ENCODE peak calls at places on chromosomes 11 and 22, in ten cellular contexts. J is lower lobe of right lung, K is left ventricle myocardium inferior, F is psoas muscle, U is SK-N-SH, V is tibial nerve, C is kidney epithelial cell, Q is heart right ventricle, Z is sigmoid colon, X is upper lobe of right lung. O is an unnamed sample.

GRCh38 chr11:61853698-61854169 is 25.6 kb downstream of the FADS2 start:
- DNase-seq in J (no peak), K (no peak), F (no peak), U (no peak), V (no peak), C (no peak), Q (no peak), Z (no peak), X (no peak), O (no peak)

GRCh38 chr11:134971381-134971780 is 559.3 kb upstream of the B3GAT1 start:
- DNase-seq in J (no peak), K (no peak), F (no peak), U (no peak), V (no peak), C (no peak), Q (no peak), Z (no peak), X (no peak), O (no peak)

GRCh38 chr11:108786281-108786990 is 121.6 kb downstream of the DDX10 start:
- DNase-seq in J (no peak), K (no peak), F (no peak), U (no peak), V (no peak), C (no peak), Q (no peak), Z (no peak), X (no peak), O (no peak)

GRCh38 chr11:119434531-119435330 is 11.8 kb upstream of the THY1 start:
- DNase-seq in J (no peak), K (no peak), F (no peak), U (no peak), V (no peak), C (no peak), Q (no peak), Z (no peak), X (no peak), O (no peak)

GRCh38 chr11:1502971-1503707 is 16.6 kb upstream of the MOB2 start:
- DNase-seq in J (peak; percentile 48), K (peak; percentile 52), F (no peak), U (peak; percentile 84), V (no peak), C (no peak), Q (peak; percentile 59), Z (peak; percentile 91), X (no peak), O (no peak)

GRCh38 chr11:113446112-113446511 is 29.1 kb downstream of the DRD2 start:
- DNase-seq in J (no peak), K (no peak), F (no peak), U (no peak), V (no peak), C (no peak), Q (no peak), Z (no peak), X (no peak), O (no peak)

GRCh38 chr11:94968334-94968958 is 4.9 kb downstream of the CWC15 start:
- DNase-seq in J (no peak), K (no peak), F (no peak), U (peak; percentile 34), V (no peak), C (no peak), Q (no peak), Z (no peak), X (no peak), O (no peak)

GRCh38 chr11:47270331-47271271 is 668 bp downstream of the MADD start:
- DNase-seq in J (peak; percentile 39), K (no peak), F (no peak), U (peak; percentile 63), V (no peak), C (no peak), Q (peak; percentile 35), Z (peak; percentile 74), X (peak; percentile 67), O (no peak)

GRCh38 chr11:66016793-66017177 is 5.0 kb downstream of the CST6 start:
- DNase-seq in J (no peak), K (no peak), F (no peak), U (no peak), V (no peak), C (no peak), Q (no peak), Z (no peak), X (no peak), O (peak; percentile 45)

GRCh38 chr22:38609371-38609770 is 39.4 kb upstream of the DMC1 start:
- DNase-seq in J (no peak), K (no peak), F (no peak), U (no peak), V (no peak), C (no peak), Q (no peak), Z (no peak), X (no peak), O (no peak)

GRCh38 chr11:97894978-97895377 is 1125.8 kb upstream of the CNTN5 start:
- DNase-seq in J (no peak), K (no peak), F (no peak), U (no peak), V (no peak), C (no peak), Q (no peak), Z (no peak), X (no peak), O (no peak)

GRCh38 chr11:62546937-62547625 is 475 bp upstream of the AHNAK start:
- DNase-seq in J (no peak), K (peak; percentile 42), F (no peak), U (no peak), V (peak; percentile 45), C (no peak), Q (no peak), Z (no peak), X (no peak), O (no peak)

GRCh38 chr22:30857103-30857502 is 111.5 kb downstream of the MORC2 start:
- DNase-seq in J (no peak), K (no peak), F (no peak), U (no peak), V (no peak), C (no peak), Q (no peak), Z (no peak), X (no peak), O (no peak)

DNA sequence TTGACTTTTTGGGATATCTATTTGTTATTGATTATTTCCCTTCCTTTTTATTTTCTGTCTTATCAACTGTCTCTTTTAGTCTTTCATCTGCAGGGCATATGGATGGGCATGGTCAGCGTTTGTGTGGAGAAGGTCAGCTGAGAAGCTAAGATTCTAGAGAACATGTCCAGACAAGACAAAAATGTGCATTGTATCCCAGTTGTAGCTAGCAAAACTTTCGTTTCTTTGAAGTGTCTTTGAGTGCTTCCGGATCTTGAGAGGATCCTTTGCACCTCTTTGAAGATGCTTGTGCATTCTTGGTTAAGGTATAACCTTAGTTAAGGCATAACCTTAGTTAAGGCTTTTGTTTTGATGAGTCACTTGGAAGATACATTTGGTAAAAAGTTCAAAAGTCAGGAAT is 329.9 kb upstream of the LRRC4C start:
- DNase-seq in J (no peak), K (no peak), F (no peak), U (no peak), V (no peak), C (no peak), Q (no peak), Z (no peak), X (no peak), O (no peak)
- TF ChIP-seq CTCF in J (no peak), K (no peak), F (no peak), U (no peak), V (no peak), C (no peak), Q (no peak), Z (no peak), X (no peak), O (no peak)

DNA sequence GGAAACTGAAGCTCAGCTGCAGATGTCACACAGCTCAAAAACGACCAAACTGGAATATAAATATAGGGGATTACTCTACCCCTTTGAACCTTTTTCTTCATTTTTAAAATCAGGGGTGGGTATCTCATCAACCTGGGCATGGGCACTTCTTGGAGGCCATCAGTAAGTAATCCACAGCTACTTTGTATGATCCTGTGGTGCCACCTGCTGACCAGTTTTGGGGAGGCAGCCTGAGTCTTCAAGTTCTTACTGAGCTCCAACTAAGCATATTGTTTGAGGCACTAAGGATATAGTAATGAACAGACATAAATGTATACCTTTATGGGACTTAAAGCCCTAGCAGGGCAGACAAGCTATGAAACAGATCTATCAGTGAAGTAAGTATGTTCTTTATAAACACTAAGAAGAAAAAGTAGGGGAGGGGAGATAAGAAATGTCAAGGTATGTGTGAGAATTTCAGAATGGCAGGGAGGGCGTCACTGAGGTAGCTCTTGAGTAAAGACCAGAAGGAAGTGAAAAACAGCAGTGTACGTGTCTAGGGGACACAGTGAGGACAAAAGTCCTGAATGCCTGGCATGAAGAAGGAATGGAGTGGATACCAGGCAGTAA is 18.4 kb downstream of the TUB start:
- DNase-seq in J (peak; percentile 72), K (peak; percentile 75), F (peak; percentile 77), U (peak; percentile 69), V (peak; percentile 95), C (peak; percentile 38), Q (peak; percentile 68), Z (peak; percentile 85), X (no peak), O (no peak)
- H3K36me3 ChIP-seq in J (peaks cover 26% of the 10 kb centered on the region), K (peaks cover 78% of the 10 kb centered on the region), F (no peaks in the 10 kb centered on the region), U (peaks cover 4% of the 10 kb centered on the region), V (no peaks in the 10 kb centered on the region), C (no peaks in the 10 kb centered on the region), Q (peaks cover 71% of the 10 kb centered on the region), Z (peaks cover 27% of the 10 kb centered on the region), X (no peaks in the 10 kb centered on the region), O (no peaks in the 10 kb centered on the region)

DNA sequence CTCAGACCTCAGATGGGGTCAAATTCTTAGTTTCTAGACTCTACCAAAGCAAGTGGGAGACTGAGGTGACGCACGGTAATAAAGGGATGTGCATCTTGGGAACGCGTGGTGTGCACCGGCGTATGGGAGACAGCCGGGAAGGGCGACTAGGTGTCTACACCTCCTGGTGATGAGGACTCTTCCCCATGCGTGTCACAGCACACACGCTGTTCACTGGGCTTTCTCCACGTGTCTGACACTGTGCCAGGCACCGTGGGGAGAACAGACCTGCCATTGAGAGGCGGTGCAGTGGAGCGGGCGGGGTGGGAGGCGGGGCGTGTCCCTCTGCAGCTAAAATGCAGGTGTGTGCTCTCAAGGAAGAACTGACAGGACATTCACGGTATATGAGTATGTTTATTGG is 5.3 kb downstream of the FXYD6 start:
- DNase-seq in J (no peak), K (no peak), F (no peak), U (no peak), V (no peak), C (no peak), Q (no peak), Z (no peak), X (no peak), O (no peak)
- H3K27me3 ChIP-seq in J (peaks cover 25% of the 10 kb centered on the region), K (peaks cover 45% of the 10 kb centered on the region), F (peaks cover 20% of the 10 kb centered on the region), U (peaks cover 25% of the 10 kb centered on the region), V (no peaks in the 10 kb centered on the region), C (peaks cover 15% of the 10 kb centered on the region), Q (peaks cover 1% of the 10 kb centered on the region), Z (no peaks in the 10 kb centered on the region), X (peaks cover 24% of the 10 kb centered on the region), O (peaks cover 31% of the 10 kb centered on the region)

GRCh38 chr11:77793972-77794371 is 26.6 kb downstream of the RSF1 start:
- DNase-seq in J (no peak), K (no peak), F (no peak), U (no peak), V (no peak), C (no peak), Q (no peak), Z (no peak), X (no peak), O (no peak)
- TF ChIP-seq CTCF in J (no peak), K (no peak), F (no peak), U (no peak), V (no peak), C (no peak), Q (no peak), Z (no peak), X (no peak), O (no peak)

GRCh38 chr22:28105988-28106387 is 186.9 kb upstream of the PITPNB start:
- DNase-seq in J (no peak), K (no peak), F (no peak), U (no peak), V (no peak), C (no peak), Q (no peak), Z (no peak), X (no peak), O (no peak)
- H3K36me3 ChIP-seq in J (peaks cover 24% of the 10 kb centered on the region), K (peaks cover 23% of the 10 kb centered on the region), F (peaks cover 2% of the 10 kb centered on the region), U (no peaks in the 10 kb centered on the region), V (no peaks in the 10 kb centered on the region), C (no peaks in the 10 kb centered on the region), Q (peaks cover 48% of the 10 kb centered on the region), Z (no peaks in the 10 kb centered on the region), X (peaks cover 21% of the 10 kb centered on the region), O (peaks cover 13% of the 10 kb centered on the region)